ENCODE peak calls at places on chromosomes 6 and 20, in four cellular contexts. V, Q, A and P are unnamed samples.

GRCh38 chr6:13307508-13307995 is 20.8 kb downstream of the TBC1D7 start:
- DNase-seq in V (peak), Q (no peak), A (peak), P (peak)

GRCh38 chr20:63022501-63022900 is 15.7 kb upstream of the BHLHE23 start:
- DNase-seq in V (no peak), Q (no peak), A (no peak), P (no peak)

GRCh38 chr6:168217880-168218537 is 101.6 kb downstream of the DACT2 start:
- DNase-seq in V (no peak), Q (no peak), A (no peak), P (no peak)

GRCh38 chr20:15196580-15197255 is 859.3 kb upstream of the FLRT3 start:
- DNase-seq in V (no peak), Q (no peak), A (no peak), P (no peak)

GRCh38 chr20:18496042-18496441 is 983 bp downstream of the RBBP9 start:
- DNase-seq in V (no peak), Q (no peak), A (no peak), P (no peak)

GRCh38 chr20:5718896-5719595 is 31.2 kb upstream of the SHLD1 start:
- DNase-seq in V (no peak), Q (no peak), A (no peak), P (no peak)

GRCh38 chr6:39076993-39077535 is 28.5 kb downstream of the GLP1R start:
- DNase-seq in V (no peak), Q (no peak), A (no peak), P (no peak)

GRCh38 chr6:112232845-112233256 is 21.5 kb downstream of the LAMA4 start:
- DNase-seq in V (no peak), Q (no peak), A (no peak), P (no peak)

GRCh38 chr20:64102647-64103354 is 4.6 kb downstream of the NPBWR2 start:
- DNase-seq in V (peak), Q (no peak), A (no peak), P (no peak)
- TF ChIP-seq RNF2 in V (no peak), Q (no peak), A (no peak), P (no peak)

GRCh38 chr6:130908188-130908587 is 81.0 kb downstream of the SMLR1 start:
- DNase-seq in V (no peak), Q (no peak), A (no peak), P (no peak)
- TF ChIP-seq RNF2 in V (no peak), Q (no peak), A (no peak), P (no peak)

GRCh38 chr20:34322267-34323105 is 19.3 kb upstream of the AHCY start:
- DNase-seq in V (no peak), Q (no peak), A (peak), P (no peak)

GRCh38 chr20:34318609-34319443 is 15.7 kb upstream of the AHCY start:
- DNase-seq in V (no peak), Q (peak), A (no peak), P (no peak)

GRCh38 chr20:34316191-34316814 is 13.1 kb upstream of the AHCY start:
- DNase-seq in V (no peak), Q (no peak), A (peak), P (peak)

GRCh38 chr20:34324541-34324940 is 21.4 kb upstream of the AHCY start:
- DNase-seq in V (no peak), Q (no peak), A (no peak), P (no peak)

GRCh38 chr20:34320861-34321260 is 17.7 kb upstream of the AHCY start:
- DNase-seq in V (no peak), Q (no peak), A (no peak), P (no peak)
- TF ChIP-seq RNF2 in V (no peak), Q (no peak), A (no peak), P (no peak)

GRCh38 chr20:59977086-59977485 is 18.9 kb downstream of the CDH26 start:
- DNase-seq in V (no peak), Q (no peak), A (no peak), P (no peak)
- TF ChIP-seq RNF2 in V (no peak), Q (no peak), A (no peak), P (no peak)

DNA sequence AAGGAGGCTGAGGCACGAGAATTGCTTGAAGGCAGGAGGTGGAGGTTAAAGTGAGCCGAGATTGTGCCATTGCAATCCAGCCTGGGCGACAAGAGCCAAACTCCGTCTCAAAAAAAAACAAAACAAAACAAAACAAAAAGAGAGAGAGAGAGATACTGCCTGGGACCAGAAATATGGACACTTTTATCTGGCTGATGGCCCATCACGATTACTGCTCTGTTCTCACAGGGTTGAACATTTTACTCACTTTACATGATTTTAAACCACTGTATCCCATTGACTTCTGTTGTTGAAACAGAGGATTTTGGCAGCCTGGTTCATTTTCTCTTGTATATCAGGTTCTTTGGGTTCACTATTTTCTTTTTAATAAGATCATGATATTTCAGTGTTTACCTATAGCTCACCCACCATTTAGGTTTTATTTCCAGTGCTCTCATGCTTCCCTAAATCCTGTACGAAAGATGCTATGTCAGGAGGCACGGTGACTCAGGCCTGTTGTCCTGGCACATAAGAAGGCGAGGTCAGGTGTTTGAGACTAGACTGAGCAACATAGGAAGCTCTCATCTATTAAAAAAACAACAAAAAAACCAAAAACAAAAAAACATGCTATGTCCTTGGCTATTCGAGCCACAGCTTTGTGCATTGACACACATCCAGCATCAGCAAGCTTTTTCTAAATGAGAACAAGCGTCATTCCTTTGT is 34.5 kb upstream of the RREB1 start:
- DNase-seq in V (no peak), Q (no peak), A (no peak), P (no peak)
- TF ChIP-seq RNF2 in V (no peak), Q (no peak), A (no peak), P (no peak)

GRCh38 chr6:75796723-75797122 is 47.7 kb downstream of the MYO6 start:
- DNase-seq in V (no peak), Q (no peak), A (no peak), P (no peak)

GRCh38 chr6:75800133-75800532 is 51.1 kb downstream of the MYO6 start:
- DNase-seq in V (no peak), Q (no peak), A (no peak), P (no peak)

GRCh38 chr6:75800708-75801505 is 51.9 kb downstream of the MYO6 start:
- DNase-seq in V (no peak), Q (no peak), A (no peak), P (no peak)

GRCh38 chr6:75802366-75802765 is 53.3 kb downstream of the MYO6 start:
- DNase-seq in V (no peak), Q (no peak), A (no peak), P (no peak)
- TF ChIP-seq RNF2 in V (no peak), Q (no peak), A (no peak), P (no peak)

GRCh38 chr20:61935926-61936700 is 129.6 kb downstream of the TAF4 start:
- DNase-seq in V (peak), Q (no peak), A (no peak), P (no peak)
- TF ChIP-seq RNF2 in V (no peak), Q (no peak), A (no peak), P (no peak)

DNA sequence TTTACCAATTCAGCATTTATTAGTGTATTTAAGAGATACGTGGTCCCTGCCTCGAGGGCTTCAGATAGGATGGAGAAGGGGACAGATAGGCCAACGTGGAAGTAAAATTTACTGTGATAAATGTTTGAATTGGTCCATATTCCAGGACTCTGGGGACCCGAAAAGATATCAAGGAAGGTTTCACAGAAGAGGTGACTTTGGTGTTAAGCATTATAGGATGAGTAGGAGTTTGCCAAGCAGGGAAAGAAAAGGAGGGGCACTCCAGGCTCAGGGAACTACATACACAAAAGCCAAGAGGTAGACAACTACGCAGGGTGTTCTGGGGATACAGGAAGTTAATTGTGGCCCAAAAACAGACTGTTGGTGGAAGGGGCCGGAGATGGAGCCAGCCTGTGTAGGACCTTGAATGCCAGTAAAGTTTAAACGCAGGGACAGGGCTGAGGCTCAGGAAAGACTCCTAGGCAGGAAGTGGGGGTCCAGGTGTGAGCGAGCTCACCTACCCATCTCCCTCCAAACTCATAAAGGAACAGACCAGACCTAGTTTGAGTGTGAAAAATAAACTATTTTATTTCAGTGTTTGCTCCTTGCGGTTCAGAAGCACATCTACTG is 37.0 kb downstream of the TGM2 start:
- DNase-seq in V (no peak), Q (no peak), A (no peak), P (no peak)
- TF ChIP-seq RNF2 in V (no peak), Q (no peak), A (no peak), P (no peak)

DNA sequence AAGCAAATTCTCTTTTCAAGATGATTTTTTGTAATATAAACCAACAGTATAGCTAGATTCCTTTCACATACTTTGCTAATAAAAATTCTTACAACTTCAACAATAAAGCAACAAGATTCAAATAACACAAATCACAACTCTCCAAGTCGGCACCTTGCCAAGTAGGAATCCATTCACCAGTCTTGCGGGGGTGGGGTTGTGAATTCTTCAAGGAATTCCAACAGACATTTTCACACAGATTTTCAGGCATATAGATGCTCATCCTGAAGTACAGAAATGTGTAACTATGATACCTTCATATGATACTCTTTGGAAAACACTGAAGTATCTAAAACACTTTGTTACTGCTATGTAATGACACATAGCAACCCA is 36.5 kb downstream of the SCML4 start:
- DNase-seq in V (no peak), Q (no peak), A (no peak), P (no peak)
- TF ChIP-seq RNF2 in V (no peak), Q (no peak), A (no peak), P (no peak)